ENCODE peak calls at places on chromosomes 7 and 10, in seven cellular contexts. U, O, W, T, Q, S and N are unnamed samples.

GRCh38 chr7:134741901-134742635 is 37.4 kb upstream of the CALD1 start:
- DNase-seq in U (no peak), O (no peak), W (no peak), T (peak; percentile 85), Q (no peak), S (no peak), N (no peak)

GRCh38 chr10:23238015-23238414 is 45.9 kb downstream of the PTF1A start:
- DNase-seq in U (no peak), O (no peak), W (no peak), T (no peak), Q (no peak), S (no peak), N (no peak)

GRCh38 chr7:22860784-22861482 is 38.3 kb upstream of the TOMM7 start:
- DNase-seq in U (no peak), O (no peak), W (no peak), T (peak; percentile 61), Q (no peak), S (no peak), N (no peak)

GRCh38 chr10:49539320-49539885 is 482 bp upstream of the ERCC6 start:
- DNase-seq in U (peak; percentile 15), O (no peak), W (peak; percentile 90), T (peak; percentile 41), Q (peak; percentile 57), S (peak; percentile 24), N (no peak)

GRCh38 chr10:113540845-113541553 is 11.9 kb upstream of the HABP2 start:
- DNase-seq in U (no peak), O (no peak), W (no peak), T (no peak), Q (no peak), S (no peak), N (no peak)

GRCh38 chr7:24472093-24472492 is 101.2 kb upstream of the PALS2 start:
- DNase-seq in U (no peak), O (no peak), W (no peak), T (no peak), Q (no peak), S (no peak), N (no peak)

GRCh38 chr7:149787428-149788299 is 14.3 kb upstream of the ZNF467 start:
- DNase-seq in U (no peak), O (no peak), W (no peak), T (peak; percentile 58), Q (no peak), S (no peak), N (no peak)

GRCh38 chr10:1020966-1021365 is 4.7 kb downstream of the IDI2 start:
- DNase-seq in U (no peak), O (no peak), W (no peak), T (no peak), Q (no peak), S (no peak), N (no peak)

GRCh38 chr10:89301721-89302445 is at the start of gene IFIT2:
- DNase-seq in U (no peak), O (no peak), W (peak; percentile 80), T (peak; percentile 8), Q (peak; percentile 47), S (peak; percentile 62), N (no peak)

GRCh38 chr7:115128163-115128562 is 206.3 kb downstream of the MDFIC start:
- DNase-seq in U (no peak), O (no peak), W (no peak), T (no peak), Q (no peak), S (no peak), N (no peak)

GRCh38 chr7:91836065-91836368 is 44.5 kb downstream of the MTERF1 start:
- DNase-seq in U (no peak), O (no peak), W (no peak), T (peak; percentile 14), Q (no peak), S (no peak), N (no peak)

GRCh38 chr7:3264693-3265339 is 36.2 kb upstream of the SDK1 start:
- DNase-seq in U (no peak), O (no peak), W (no peak), T (no peak), Q (no peak), S (no peak), N (no peak)

GRCh38 chr10:103578782-103579382 is 85.4 kb downstream of the NEURL1 start:
- DNase-seq in U (no peak), O (no peak), W (no peak), T (no peak), Q (peak; percentile 63), S (no peak), N (no peak)

GRCh38 chr10:69142983-69143382 is 19.0 kb downstream of the VPS26A start:
- DNase-seq in U (no peak), O (no peak), W (no peak), T (no peak), Q (no peak), S (no peak), N (no peak)

GRCh38 chr10:91551856-91552255 is 81.0 kb downstream of the PPP1R3C start:
- DNase-seq in U (no peak), O (no peak), W (no peak), T (peak; percentile 92), Q (no peak), S (peak; percentile 33), N (no peak)

GRCh38 chr7:95509199-95509598 is 23.5 kb downstream of the ASB4 start:
- DNase-seq in U (no peak), O (no peak), W (no peak), T (peak; percentile 86), Q (no peak), S (no peak), N (no peak)

GRCh38 chr10:98235876-98236275 is 32.1 kb downstream of the LOXL4 start:
- DNase-seq in U (no peak), O (no peak), W (no peak), T (no peak), Q (no peak), S (no peak), N (no peak)

GRCh38 chr7:32588657-32589056 is 93.4 kb downstream of the AVL9 start:
- DNase-seq in U (peak; percentile 16), O (no peak), W (no peak), T (no peak), Q (no peak), S (no peak), N (no peak)

GRCh38 chr10:60853107-60853506 is 74.8 kb downstream of the CDK1 start:
- DNase-seq in U (no peak), O (no peak), W (no peak), T (no peak), Q (no peak), S (no peak), N (no peak)

GRCh38 chr7:22667562-22668239 is 59.3 kb upstream of the IL6 start:
- DNase-seq in U (no peak), O (no peak), W (no peak), T (peak; percentile 64), Q (no peak), S (peak; percentile 98), N (no peak)

GRCh38 chr7:150801946-150802771 is 1.6 kb downstream of the TMEM176A start:
- DNase-seq in U (no peak), O (no peak), W (no peak), T (no peak), Q (peak; percentile 27), S (no peak), N (peak; percentile 88)
- TF ChIP-seq POLR2AphosphoS5 in U (no peak), O (no peak), W (no peak), T (no peak), Q (no peak), S (no peak), N (no peak)

DNA sequence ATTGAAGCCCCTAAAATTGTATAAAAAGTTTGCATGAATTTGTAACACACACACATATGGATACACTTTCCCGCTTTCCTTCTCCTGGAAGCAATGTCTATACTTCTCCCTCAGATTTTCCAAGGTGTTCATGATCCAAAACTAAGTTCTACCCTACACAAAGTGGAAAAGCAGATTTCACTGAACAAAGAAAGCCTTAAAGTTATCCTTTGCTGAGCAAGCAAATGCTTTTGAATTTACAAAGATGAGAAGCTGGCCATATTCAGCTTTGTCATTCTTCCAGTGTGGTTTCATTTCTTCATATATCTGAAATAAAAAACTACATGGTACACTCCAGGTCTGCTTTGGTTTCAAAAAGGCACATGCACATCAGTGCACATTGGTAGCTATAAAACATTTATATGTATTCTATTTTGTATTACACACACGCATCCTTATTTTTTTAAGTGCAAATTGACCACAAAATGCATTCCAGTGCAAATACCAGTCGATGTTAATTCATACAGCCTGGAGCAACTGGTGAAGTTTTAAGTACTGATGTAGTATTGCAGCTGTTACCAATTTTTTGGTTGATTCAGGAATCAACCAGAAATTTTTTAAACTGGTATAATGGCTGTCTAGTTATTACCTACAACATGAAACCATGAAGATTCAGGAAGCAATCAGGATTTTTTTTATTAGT is 65.5 kb upstream of the SRPK2 start:
- DNase-seq in U (no peak), O (no peak), W (no peak), T (no peak), Q (no peak), S (no peak), N (no peak)
- TF ChIP-seq POLR2AphosphoS5 in U (no peak), O (no peak), W (no peak), T (no peak), Q (no peak), S (no peak), N (no peak)

GRCh38 chr10:3139135-3139910 is 33.3 kb downstream of the PITRM1 start:
- DNase-seq in U (no peak), O (no peak), W (peak; percentile 38), T (peak; percentile 33), Q (no peak), S (no peak), N (no peak)
- TF ChIP-seq POLR2AphosphoS5 in U (peak; percentile 64), O (no peak), W (no peak), T (no peak), Q (no peak), S (no peak), N (no peak)

GRCh38 chr10:16891375-16892313 is 74.4 kb upstream of the RSU1 start:
- DNase-seq in U (no peak), O (no peak), W (peak; percentile 87), T (peak; percentile 86), Q (peak; percentile 47), S (peak; percentile 77), N (no peak)
- TF ChIP-seq POLR2AphosphoS5 in U (peak; percentile 94), O (no peak), W (no peak), T (peak; percentile 74), Q (no peak), S (peak; percentile 99), N (peak; percentile 24)

DNA sequence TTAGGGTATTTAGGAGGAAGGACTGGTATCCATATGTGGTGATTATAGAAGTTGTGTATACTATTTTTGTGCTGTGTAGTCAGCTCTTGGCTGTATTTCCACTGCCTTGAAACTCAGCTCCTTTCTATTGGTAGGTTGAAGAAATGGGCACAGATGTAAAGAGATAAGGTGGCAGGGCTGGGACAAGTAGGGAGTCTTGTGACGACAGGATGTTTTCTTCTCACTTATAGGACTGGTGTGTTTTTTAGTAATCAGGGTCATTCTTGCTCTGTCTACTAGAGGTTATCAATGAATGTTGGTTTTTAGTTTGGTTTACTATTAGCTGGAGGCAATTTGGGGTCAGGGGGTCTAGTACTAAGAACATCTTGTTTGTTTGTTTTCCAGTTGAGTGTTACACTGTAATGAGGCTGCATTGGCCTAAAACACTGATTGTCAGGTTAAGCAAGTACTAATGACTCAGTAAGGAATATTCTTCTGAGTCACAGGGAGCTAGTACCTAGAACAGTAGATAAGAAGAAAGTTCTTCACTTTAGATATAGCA is 11.8 kb downstream of the UBN2 start:
- DNase-seq in U (no peak), O (no peak), W (no peak), T (no peak), Q (no peak), S (peak; percentile 25), N (no peak)
- TF ChIP-seq POLR2AphosphoS5 in U (no peak), O (no peak), W (no peak), T (no peak), Q (no peak), S (no peak), N (no peak)